ENCODE peak calls at places on chromosomes 2 and 18, in six cellular contexts. S is CD8-positive, alpha-beta memory T cell; P is lower lobe of right lung; J is psoas muscle; M is ovary; D is heart right ventricle. R is an unnamed sample. For H3K36me3, the result is how much of the 10 kb centered on the place peaks cover.

GRCh38 chr2:223967981-223968380 is 10.7 kb downstream of the MRPL44 start:
- DNase-seq in D (no peak), P (no peak), S (no peak), M (no peak), J (no peak), R (no peak)

GRCh38 chr2:168246483-168247340 is 683 bp downstream of the STK39 start:
- DNase-seq in J (peak), P (peak), S (peak), M (peak), D (peak), R (peak)

GRCh38 chr2:180790891-180791290 is 189.5 kb upstream of the UBE2E3 start:
- DNase-seq in J (no peak), M (no peak), P (no peak), S (no peak), D (no peak), R (no peak)

GRCh38 chr2:222440670-222441422 is 16.5 kb downstream of the SGPP2 start:
- DNase-seq in M (peak), D (no peak), J (no peak), S (no peak), P (no peak), R (no peak)

GRCh38 chr18:56532176-56532840 is 106.1 kb downstream of the TXNL1 start:
- DNase-seq in M (no peak), J (no peak), P (no peak), S (no peak), D (no peak), R (peak)

GRCh38 chr18:26479686-26480079 is 68.7 kb downstream of the KCTD1 start:
- DNase-seq in M (no peak), P (no peak), J (no peak), S (no peak), D (no peak), R (no peak)

GRCh38 chr18:26454192-26454591 is 94.2 kb downstream of the KCTD1 start:
- DNase-seq in S (no peak), M (no peak), J (no peak), D (no peak), P (no peak), R (no peak)

GRCh38 chr2:4780679-4781078 is 911.5 kb upstream of the SOX11 start:
- DNase-seq in P (no peak), S (no peak), D (no peak), M (no peak), J (no peak), R (no peak)

GRCh38 chr18:984004-984403 is 79.3 kb downstream of the ADCYAP1 start:
- DNase-seq in D (no peak), M (no peak), J (no peak), S (no peak), P (no peak), R (no peak)

GRCh38 chr2:38038682-38039081 is 37.3 kb downstream of the CYP1B1 start:
- DNase-seq in P (no peak), D (no peak), S (no peak), J (no peak), M (no peak), R (no peak)

GRCh38 chr2:124985210-124985760 is 960.2 kb downstream of the CNTNAP5 start:
- DNase-seq in S (no peak), J (no peak), M (no peak), D (no peak), P (no peak), R (no peak)

GRCh38 chr2:157395811-157396210 is 48.1 kb downstream of the CYTIP start:
- DNase-seq in J (no peak), M (no peak), P (no peak), D (no peak), S (no peak), R (no peak)

GRCh38 chr2:223051580-223052375 is at the start of gene KCNE4:
- DNase-seq in S (no peak), D (peak), M (peak), J (peak), P (no peak), R (peak)

GRCh38 chr2:84799772-84800171 is 81.1 kb downstream of the TRABD2A start:
- DNase-seq in P (no peak), M (no peak), S (no peak), J (no peak), D (no peak), R (no peak)

GRCh38 chr2:220104871-220105351 is 477.5 kb downstream of the SLC4A3 start:
- DNase-seq in J (no peak), S (no peak), M (peak), P (no peak), D (peak), R (peak)

GRCh38 chr2:20676353-20677215 is 9.6 kb downstream of the GDF7 start:
- DNase-seq in D (no peak), M (no peak), S (no peak), J (no peak), P (no peak), R (no peak)

GRCh38 chr2:161036926-161037325 is 123.3 kb upstream of the TANK start:
- DNase-seq in J (no peak), M (no peak), P (no peak), D (no peak), S (no peak), R (no peak)

GRCh38 chr18:10301831-10302483 is 152.5 kb upstream of the APCDD1 start:
- DNase-seq in M (no peak), D (no peak), J (no peak), P (no peak), S (no peak), R (no peak)

GRCh38 chr2:39704540-39704939 is 38.8 kb downstream of the TMEM178A start:
- DNase-seq in P (no peak), M (no peak), J (no peak), S (no peak), D (no peak), R (no peak)

GRCh38 chr2:179596018-179596417 is 265.4 kb downstream of the ZNF385B start:
- DNase-seq in S (no peak), M (no peak), P (no peak), J (no peak), D (no peak), R (no peak)

GRCh38 chr2:215407061-215407460 is 28.8 kb downstream of the FN1 start:
- DNase-seq in P (no peak), S (no peak), J (no peak), D (no peak), M (no peak), R (no peak)
- H3K36me3 ChIP-seq in P (half or more), S (under half), J (under half), D (half or more), M (under half), R (half or more)

DNA sequence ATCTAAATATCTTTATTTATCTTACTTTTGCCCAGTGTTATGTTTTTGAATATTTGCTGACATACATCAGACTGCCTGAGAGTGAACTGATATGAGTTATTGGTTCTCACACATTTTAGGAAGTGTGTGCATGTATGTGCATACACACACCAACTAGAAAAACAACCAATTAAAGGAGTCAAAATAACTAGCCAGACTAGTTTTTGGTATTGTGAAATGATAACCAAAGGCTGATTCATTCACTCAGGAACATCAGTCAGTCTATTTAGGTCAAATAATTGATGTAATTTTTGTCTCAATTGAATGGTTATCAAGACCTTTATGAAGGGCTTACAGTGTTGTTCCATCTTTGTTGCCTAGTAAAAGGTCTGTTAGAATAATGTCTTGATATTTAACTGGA is 369.3 kb upstream of the VRK2 start:
- DNase-seq in D (no peak), M (no peak), S (no peak), P (no peak), J (no peak), R (no peak)
- H3K4me3 ChIP-seq in D (no peak), M (no peak), S (no peak), P (no peak), J (no peak), R (no peak)

DNA sequence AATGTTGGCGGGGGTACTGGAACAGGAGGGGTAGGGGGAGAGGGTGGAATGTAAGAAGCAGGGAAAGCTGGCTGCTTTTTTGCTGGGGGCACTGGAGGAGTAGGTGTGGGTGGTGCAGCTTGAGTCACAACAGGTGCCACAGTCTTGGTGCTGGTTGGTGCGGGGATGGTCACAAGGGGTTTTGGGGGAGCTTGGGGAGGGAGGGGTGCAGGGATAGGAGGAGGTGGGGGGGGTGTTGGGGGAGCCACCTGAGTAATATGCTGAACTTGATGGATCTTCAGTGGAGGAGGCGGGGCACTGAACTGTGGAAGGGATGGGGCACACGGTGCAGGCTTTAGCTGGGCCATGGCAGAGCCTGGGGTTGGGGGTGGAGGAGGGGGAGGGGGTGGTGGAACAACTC is 94.4 kb downstream of the RAPH1 start:
- DNase-seq in D (no peak), S (no peak), M (no peak), P (no peak), J (no peak), R (no peak)
- H3K36me3 ChIP-seq in D (half or more), S (under half), M (under half), P (half or more), J (under half), R (half or more)

GRCh38 chr2:190980630-190981214 is 33.2 kb downstream of the STAT1 start:
- DNase-seq in J (no peak), P (no peak), D (no peak), S (no peak), M (no peak), R (no peak)
- H3K4me3 ChIP-seq in J (no peak), P (peak), D (no peak), S (no peak), M (no peak), R (no peak)

GRCh38 chr2:181894381-181894780 is 2.9 kb downstream of the ITPRID2 start:
- DNase-seq in P (no peak), M (no peak), D (no peak), S (no peak), J (no peak), R (no peak)
- H3K36me3 ChIP-seq in P (under half), M (under half), D (under half), S (under half), J (under half), R (half or more)

R was measured in SJSA1.